ENCODE peak calls at places on chromosomes 5 and 9, in six cellular contexts. A is thyroid gland, F is pancreas, X is IMR-90, C is MM.1S, H is fibroblast of lung. V is an unnamed sample. For H3K4me1, the result is how much of the 10 kb centered on the place peaks cover.

GRCh38 chr9:89889865-89890264 is 285.1 kb downstream of the GADD45G start:
- DNase-seq in C (no peak), F (no peak), X (no peak), A (no peak), H (no peak), V (no peak)

GRCh38 chr5:177339107-177339638 is 12.3 kb downstream of the LMAN2 start:
- DNase-seq in F (peak), A (no peak), C (no peak), X (no peak), H (no peak), V (no peak)

GRCh38 chr9:79610019-79610760 is 38.4 kb downstream of the TLE4 start:
- DNase-seq in C (no peak), F (no peak), H (peak), A (no peak), X (peak), V (no peak)

GRCh38 chr5:41835625-41836024 is 34.6 kb downstream of the OXCT1 start:
- DNase-seq in F (no peak), H (peak), A (peak), X (peak), C (peak), V (peak)

GRCh38 chr9:115393976-115394775 is 276.2 kb upstream of the TNC start:
- DNase-seq in A (no peak), C (no peak), F (no peak), X (no peak), H (peak), V (no peak)

GRCh38 chr5:76831108-76831447 is 12.2 kb downstream of the F2RL1 start:
- DNase-seq in H (peak), F (no peak), C (no peak), A (no peak), X (peak), V (no peak)

GRCh38 chr5:166716856-166717492 is 1574.5 kb upstream of the WWC1 start:
- DNase-seq in F (no peak), X (no peak), A (no peak), C (no peak), H (no peak), V (no peak)

GRCh38 chr5:111968459-111968858 is 211.5 kb upstream of the NREP start:
- DNase-seq in X (peak), A (no peak), H (peak), C (no peak), F (no peak), V (no peak)

GRCh38 chr5:31182146-31182545 is 11.3 kb upstream of the CDH6 start:
- DNase-seq in C (no peak), A (no peak), F (no peak), X (no peak), H (no peak), V (no peak)

GRCh38 chr9:7185612-7186011 is 427.8 kb downstream of the KDM4C start:
- DNase-seq in C (no peak), X (peak), H (peak), A (peak), F (no peak), V (no peak)

GRCh38 chr9:72773570-72773969 is 179.3 kb downstream of the ALDH1A1 start:
- DNase-seq in H (peak), C (peak), X (no peak), F (no peak), A (no peak), V (no peak)

GRCh38 chr5:1204693-1205242 is 3.4 kb downstream of the SLC6A19 start:
- DNase-seq in C (no peak), A (no peak), F (peak), H (peak), X (peak), V (no peak)

GRCh38 chr5:126948453-126948852 is 81.9 kb downstream of the MARCHF3 start:
- DNase-seq in H (no peak), X (no peak), C (no peak), F (no peak), A (no peak), V (no peak)

GRCh38 chr9:131060902-131061630 is 35.3 kb upstream of the AIF1L start:
- DNase-seq in X (no peak), H (no peak), C (no peak), F (no peak), A (no peak), V (no peak)

GRCh38 chr9:2570615-2571479 is 50.7 kb upstream of the VLDLR start:
- DNase-seq in H (peak), A (peak), C (no peak), F (peak), X (peak), V (peak)

GRCh38 chr5:96868603-96869371 is 7.5 kb upstream of the ERAP2 start:
- DNase-seq in A (no peak), C (peak), X (peak), H (peak), F (no peak), V (no peak)

GRCh38 chr5:73214921-73215490 is 42.0 kb downstream of the TMEM174 start:
- DNase-seq in A (no peak), H (no peak), X (no peak), F (no peak), C (no peak), V (no peak)

GRCh38 chr5:176812269-176813259 is 2.2 kb downstream of the UNC5A start:
- DNase-seq in F (no peak), C (no peak), A (no peak), H (no peak), X (no peak), V (no peak)

GRCh38 chr5:149283611-149284480 is 12.2 kb downstream of the AFAP1L1 start:
- DNase-seq in X (no peak), H (no peak), F (no peak), C (no peak), A (no peak), V (no peak)

GRCh38 chr9:74122229-74122628 is 374.9 kb upstream of the RORB start:
- DNase-seq in A (no peak), C (no peak), X (no peak), F (no peak), H (no peak), V (no peak)

GRCh38 chr5:97544279-97545077 is 361.4 kb upstream of the RIOK2 start:
- DNase-seq in X (peak), C (no peak), F (no peak), H (no peak), A (no peak), V (no peak)

GRCh38 chr5:34709861-34710673 is 53.9 kb downstream of the RAI14 start:
- DNase-seq in H (peak), F (no peak), C (no peak), X (peak), A (no peak), V (no peak)

GRCh38 chr5:16713386-16713928 is 96.7 kb upstream of the RETREG1 start:
- DNase-seq in F (no peak), C (no peak), A (no peak), H (peak), X (peak), V (no peak)

GRCh38 chr5:159330131-159330530 is at the start of gene IL12B:
- DNase-seq in A (no peak), X (peak), C (no peak), H (peak), F (no peak), V (no peak)

GRCh38 chr5:150658121-150658520 is 2.9 kb upstream of the MYOZ3 start:
- DNase-seq in C (no peak), H (no peak), A (no peak), F (no peak), X (no peak), V (peak)

GRCh38 chr5:78899922-78900362 is 85.2 kb downstream of the ARSB start:
- DNase-seq in H (peak), A (peak), C (peak), F (no peak), X (peak), V (no peak)

GRCh38 chr9:133604856-133605255 is 4.3 kb downstream of the FAM163B start:
- DNase-seq in X (no peak), F (no peak), H (no peak), A (no peak), C (no peak), V (no peak)

GRCh38 chr5:161663431-161663830 is 22.1 kb upstream of the GABRA6 start:
- DNase-seq in H (no peak), A (no peak), F (no peak), C (no peak), X (no peak), V (no peak)

GRCh38 chr9:129801504-129801903 is 1.5 kb upstream of the TOR1B start:
- DNase-seq in F (no peak), A (no peak), H (no peak), X (no peak), C (no peak), V (no peak)

GRCh38 chr5:175092691-175093090 is 351.3 kb downstream of the DRD1 start:
- DNase-seq in X (no peak), H (no peak), A (no peak), C (no peak), F (no peak), V (no peak)

GRCh38 chr9:4620881-4621555 is 41.1 kb upstream of the PLPP6 start:
- DNase-seq in H (peak), C (no peak), F (no peak), A (no peak), X (peak), V (no peak)

GRCh38 chr5:181190711-181191525 is 14.1 kb downstream of the TRIM7 start:
- DNase-seq in X (no peak), H (peak), C (peak), F (no peak), A (peak), V (peak)

GRCh38 chr9:113940077-113940476 is 64.0 kb downstream of the ZNF618 start:
- DNase-seq in A (no peak), C (no peak), X (no peak), H (no peak), F (no peak), V (no peak)
- TF ChIP-seq CTCF in A (no peak), C (no peak), X (no peak), H (no peak), F (no peak), V (no peak)

DNA sequence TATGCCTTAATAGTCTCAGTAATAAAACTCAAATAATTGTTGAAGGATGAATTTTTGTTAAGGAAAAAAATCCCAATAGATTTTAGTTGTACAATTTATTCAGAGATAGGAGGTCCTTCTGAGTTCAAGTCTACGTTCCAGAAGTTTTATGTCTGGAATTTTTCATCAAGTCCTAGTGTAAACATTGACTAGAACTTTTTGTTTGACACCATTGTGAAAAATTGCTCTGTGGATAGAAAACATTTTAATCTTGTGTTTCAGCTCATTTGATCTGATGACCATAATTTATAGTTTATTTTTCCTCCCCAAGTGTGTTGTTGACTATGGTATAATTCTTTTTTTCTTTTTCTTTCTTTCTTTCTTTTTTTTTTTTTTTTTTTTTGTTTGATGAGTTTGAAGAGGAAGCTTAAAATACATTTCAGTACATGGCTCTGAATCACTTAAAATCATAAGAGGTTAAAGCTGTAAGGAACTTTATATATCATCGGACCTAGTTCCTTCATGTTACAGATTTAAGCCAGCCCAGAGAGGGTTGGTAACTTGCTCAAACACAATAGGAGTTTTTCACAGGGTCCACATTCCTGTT is 20.7 kb downstream of the ITGA1 start:
- DNase-seq in A (no peak), F (no peak), C (no peak), H (peak), X (peak), V (no peak)
- H3K4me1 ChIP-seq in A (under half), F (under half), C (under half), H (under half), X (under half), V (half or more)

DNA sequence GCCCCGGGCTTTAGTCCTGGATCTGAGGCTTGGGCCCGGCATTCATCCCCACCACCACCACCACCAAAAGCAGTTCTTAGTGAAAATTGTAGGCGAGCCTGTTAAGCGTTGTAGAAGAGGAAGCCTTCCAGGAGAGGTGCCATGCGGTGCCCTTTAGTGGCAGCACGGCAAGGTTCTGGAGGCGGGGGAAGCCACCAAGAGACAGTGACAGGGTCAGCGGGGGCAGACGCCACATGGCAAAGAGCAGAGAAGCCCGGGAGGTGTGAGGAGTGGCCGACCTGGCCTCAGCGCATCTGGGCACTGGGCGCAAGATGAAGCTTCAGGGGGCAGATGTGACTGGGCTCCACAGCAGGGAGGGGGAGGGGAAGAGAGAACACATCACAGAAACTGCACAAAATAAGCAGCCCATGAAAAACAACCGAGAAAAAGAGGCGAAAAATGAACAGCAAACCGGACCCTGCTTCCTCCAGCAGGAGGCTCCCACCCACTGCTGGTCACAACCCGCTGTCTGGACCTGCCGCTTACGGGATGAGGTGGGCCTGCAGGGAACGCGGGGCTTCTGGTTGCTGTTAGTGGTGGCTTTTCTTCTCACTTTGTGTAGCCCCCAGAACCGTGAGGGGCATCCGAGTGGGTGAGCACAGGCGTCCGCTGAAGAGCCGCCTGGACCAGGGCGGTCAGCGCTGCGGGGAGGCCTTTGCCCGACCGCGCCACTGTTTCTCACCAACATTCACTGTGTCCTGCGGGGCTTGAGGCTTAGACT is 4.3 kb downstream of the LRRC14B start:
- DNase-seq in X (no peak), C (no peak), A (no peak), H (no peak), F (no peak), V (peak)
- TF ChIP-seq CTCF in X (peak), C (no peak), A (no peak), H (peak), F (no peak), V (no peak)

GRCh38 chr9:24297931-24298330 is 247.8 kb downstream of the IZUMO3 start:
- DNase-seq in X (no peak), A (no peak), H (no peak), F (no peak), C (no peak), V (no peak)

GRCh38 chr9:24293391-24293790 is 252.3 kb downstream of the IZUMO3 start:
- DNase-seq in H (no peak), F (no peak), A (no peak), X (no peak), C (no peak), V (no peak)

DNA sequence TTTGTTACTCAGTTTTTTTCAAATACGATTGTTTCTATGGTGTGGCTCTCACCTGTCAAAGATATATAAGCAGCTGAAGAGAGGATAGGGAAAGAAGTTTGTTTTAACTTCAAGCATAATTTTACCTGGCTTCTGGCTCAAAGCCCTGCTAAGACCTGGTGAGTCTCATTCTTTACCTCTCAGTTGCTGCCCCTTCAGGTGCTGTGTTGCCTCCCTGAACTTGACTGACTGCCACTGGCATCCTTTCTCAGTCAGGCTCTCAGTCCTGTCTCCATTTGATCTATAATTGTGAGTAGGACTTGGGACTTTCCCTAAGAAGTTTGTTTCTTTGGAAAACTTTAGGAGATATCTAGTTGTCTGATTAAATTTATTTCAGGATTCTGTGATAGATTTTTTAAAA is 249.6 kb downstream of the IZUMO3 start:
- DNase-seq in H (no peak), F (no peak), X (no peak), C (no peak), A (no peak), V (no peak)
- H3K4me1 ChIP-seq in H (under half), F (under half), X (under half), C (under half), A (under half), V (under half)

GRCh38 chr5:157492886-157493285 is 32.9 kb downstream of the NIPAL4 start:
- DNase-seq in F (no peak), H (no peak), C (no peak), A (no peak), X (no peak), V (peak)
- TF ChIP-seq CTCF in F (no peak), H (no peak), C (no peak), A (no peak), X (no peak), V (no peak)

DNA sequence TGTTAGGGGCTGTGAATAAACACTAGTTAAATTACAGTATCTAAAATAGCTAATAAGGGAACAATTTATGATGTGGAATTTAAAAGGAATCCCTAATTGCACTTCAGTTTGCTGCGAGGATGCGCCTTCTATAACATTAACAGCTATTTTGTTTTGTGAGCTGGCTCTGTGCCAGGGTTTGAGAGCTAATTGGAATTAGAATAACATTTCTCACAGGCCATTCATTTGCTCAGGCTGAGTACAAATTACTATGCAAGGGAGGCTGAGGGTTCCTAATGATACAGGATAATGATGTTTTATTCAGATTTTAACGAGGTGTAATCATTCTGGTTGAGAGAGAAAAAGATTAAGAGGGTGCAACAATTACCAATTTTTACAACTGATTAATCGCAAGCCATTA is 576.7 kb downstream of the TLE1 start:
- DNase-seq in X (no peak), A (no peak), C (no peak), H (no peak), F (no peak), V (no peak)
- H3K4me1 ChIP-seq in X (under half), A (under half), C (under half), H (under half), F (under half), V (under half)

DNA sequence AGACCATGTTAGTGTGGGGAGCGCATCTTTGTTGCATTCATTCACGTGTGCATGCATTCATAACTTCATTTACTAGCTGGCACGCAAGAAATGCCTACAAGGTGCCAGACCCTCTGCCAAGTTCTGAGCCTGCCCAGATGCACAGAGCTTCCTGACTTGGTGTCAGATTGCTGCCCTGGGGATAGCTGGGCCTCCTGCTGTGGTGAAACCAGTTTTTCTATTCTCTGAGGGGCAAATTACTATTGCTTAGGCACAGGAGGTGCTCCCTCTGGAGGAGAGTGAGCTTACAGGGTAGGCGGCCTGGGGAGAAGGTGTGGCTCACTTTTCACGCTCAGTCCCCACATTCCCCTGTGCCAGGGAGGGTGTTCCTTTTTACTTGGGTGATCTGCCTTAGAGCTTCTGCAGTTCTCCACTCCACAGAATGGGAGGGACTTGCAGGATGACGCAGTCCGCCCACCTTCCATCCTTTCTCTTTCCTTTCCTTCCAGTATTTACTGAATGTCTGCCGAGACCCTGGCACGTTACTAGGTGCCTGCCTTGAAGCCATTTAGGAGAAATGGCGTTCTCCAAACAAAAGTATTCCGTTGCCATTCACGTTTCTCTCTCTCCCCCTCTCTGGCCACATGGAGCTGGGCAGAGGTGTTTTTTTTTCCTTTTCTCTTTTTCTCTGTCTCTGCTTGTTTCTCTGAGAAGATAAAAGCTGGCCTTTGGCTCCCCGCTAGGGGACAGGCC is 27.9 kb upstream of the CTNNA1 start:
- DNase-seq in C (peak), H (peak), A (peak), X (peak), F (no peak), V (peak)
- TF ChIP-seq CTCF in C (peak), H (peak), A (peak), X (peak), F (no peak), V (no peak)

DNA sequence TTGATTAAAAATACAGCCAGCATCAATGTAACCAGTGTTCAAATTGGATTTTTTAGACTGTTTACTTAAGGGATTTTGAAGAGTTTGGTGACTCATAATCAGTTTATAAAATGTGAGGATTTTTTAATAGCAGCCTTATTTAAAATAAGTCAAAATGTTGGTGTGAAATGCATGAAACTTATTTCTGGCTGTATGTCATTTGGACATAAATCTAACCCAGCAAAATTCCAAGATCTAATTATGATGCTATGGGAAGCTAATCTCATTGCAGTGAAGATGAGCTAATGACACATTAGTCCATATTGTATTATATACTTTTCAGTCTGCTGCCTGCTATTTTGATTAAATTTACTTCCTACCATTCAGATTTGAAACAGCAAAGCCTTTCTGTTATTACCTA is 140.3 kb downstream of the AOPEP start:
- DNase-seq in C (no peak), H (peak), A (no peak), F (no peak), X (peak), V (no peak)
- H3K4me1 ChIP-seq in C (under half), H (under half), A (under half), F (under half), X (under half), V (half or more)

GRCh38 chr9:135975834-135976233 is 14.7 kb upstream of the UBAC1 start:
- DNase-seq in F (no peak), A (no peak), H (no peak), X (no peak), C (no peak), V (no peak)

GRCh38 chr9:135973276-135974219 is 12.4 kb upstream of the UBAC1 start:
- DNase-seq in C (no peak), X (no peak), H (no peak), F (peak), A (no peak), V (no peak)

GRCh38 chr9:135976531-135976930 is 15.4 kb upstream of the UBAC1 start:
- DNase-seq in X (peak), H (no peak), C (no peak), A (no peak), F (no peak), V (no peak)

GRCh38 chr9:135971892-135972291 is 10.7 kb upstream of the UBAC1 start:
- DNase-seq in X (no peak), F (peak), H (no peak), A (peak), C (peak), V (peak)

GRCh38 chr9:135974220-135974573 is 13.0 kb upstream of the UBAC1 start:
- DNase-seq in H (no peak), X (no peak), C (no peak), A (no peak), F (no peak), V (no peak)
- TF ChIP-seq CTCF in H (no peak), X (no peak), C (no peak), A (no peak), F (no peak), V (no peak)